ENCODE peak calls at places on chromosomes 13 and 19, in seven cellular contexts. W is glutamatergic neuron, O is endodermal cell, G is thoracic aorta, L is progenitor cell of endocrine pancreas, N is HL-60, S is SK-N-SH. J is an unnamed sample.

GRCh38 chr13:110777251-110777820 is 63.8 kb downstream of the ING1 start:
- DNase-seq in W (no peak), O (no peak), G (no peak), L (no peak), N (no peak), S (no peak), J (no peak)

GRCh38 chr19:2552859-2553258 is 76.9 kb downstream of the GADD45B start:
- DNase-seq in W (no peak), O (no peak), G (no peak), L (no peak), N (peak), S (no peak), J (no peak)

GRCh38 chr13:111904166-111904565 is 162.8 kb upstream of the SOX1 start:
- DNase-seq in W (no peak), O (peak), G (no peak), L (no peak), N (no peak), S (no peak), J (no peak)

GRCh38 chr19:53389591-53390377 is 5.2 kb upstream of the ZNF765 start:
- DNase-seq in W (peak), O (peak), G (no peak), L (no peak), N (no peak), S (peak), J (no peak)

GRCh38 chr13:112809332-112810310 is 119.8 kb downstream of the ATP11A start:
- DNase-seq in W (no peak), O (no peak), G (no peak), L (no peak), N (no peak), S (no peak), J (peak)

GRCh38 chr19:50044922-50045321 is 19.1 kb downstream of the ZNF473 start:
- DNase-seq in W (no peak), O (no peak), G (no peak), L (no peak), N (no peak), S (no peak), J (no peak)

GRCh38 chr13:29676535-29676934 is 81.0 kb upstream of the SLC7A1 start:
- DNase-seq in W (no peak), O (no peak), G (no peak), L (no peak), N (no peak), S (no peak), J (no peak)

GRCh38 chr13:41019578-41020347 is 647 bp upstream of the ELF1 start:
- DNase-seq in W (no peak), O (no peak), G (no peak), L (no peak), N (no peak), S (peak), J (no peak)

GRCh38 chr13:55554741-55555140 is 1586.0 kb upstream of the PRR20A start:
- DNase-seq in W (no peak), O (no peak), G (no peak), L (no peak), N (no peak), S (no peak), J (no peak)

GRCh38 chr19:32570081-32570785 is 10.8 kb upstream of the PDCD5 start:
- DNase-seq in W (peak), O (peak), G (no peak), L (peak), N (peak), S (peak), J (peak)

GRCh38 chr13:35953537-35954206 is 177.5 kb downstream of the DCLK1 start:
- DNase-seq in W (peak), O (peak), G (peak), L (peak), N (peak), S (peak), J (peak)
- TF ChIP-seq CTCF in W (peak), O (peak), G (peak), L (peak), N (no peak), S (peak), J (peak)

DNA sequence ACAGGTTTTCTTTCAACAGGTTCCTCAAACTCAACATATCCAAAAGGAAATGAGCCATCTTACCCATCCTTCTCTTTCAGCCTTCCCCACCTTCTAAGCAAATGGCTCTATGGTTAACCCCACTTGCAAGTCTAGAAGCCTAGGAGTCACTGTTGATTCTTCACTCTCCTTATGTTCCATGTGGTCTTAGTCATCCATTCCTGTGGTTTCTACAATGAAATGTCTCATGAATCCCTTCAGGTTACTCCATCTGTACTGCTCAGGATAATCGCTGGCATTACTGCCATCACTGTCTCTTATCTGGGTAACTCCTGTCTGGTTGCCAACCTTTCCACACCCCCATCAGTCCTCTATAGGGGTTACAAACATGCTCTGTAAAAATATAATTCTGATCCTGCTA is 381.3 kb downstream of the ENOX1 start:
- DNase-seq in W (no peak), O (no peak), G (no peak), L (no peak), N (no peak), S (no peak), J (peak)
- TF ChIP-seq CTCF in W (no peak), O (no peak), G (no peak), L (no peak), N (no peak), S (peak), J (no peak)

DNA sequence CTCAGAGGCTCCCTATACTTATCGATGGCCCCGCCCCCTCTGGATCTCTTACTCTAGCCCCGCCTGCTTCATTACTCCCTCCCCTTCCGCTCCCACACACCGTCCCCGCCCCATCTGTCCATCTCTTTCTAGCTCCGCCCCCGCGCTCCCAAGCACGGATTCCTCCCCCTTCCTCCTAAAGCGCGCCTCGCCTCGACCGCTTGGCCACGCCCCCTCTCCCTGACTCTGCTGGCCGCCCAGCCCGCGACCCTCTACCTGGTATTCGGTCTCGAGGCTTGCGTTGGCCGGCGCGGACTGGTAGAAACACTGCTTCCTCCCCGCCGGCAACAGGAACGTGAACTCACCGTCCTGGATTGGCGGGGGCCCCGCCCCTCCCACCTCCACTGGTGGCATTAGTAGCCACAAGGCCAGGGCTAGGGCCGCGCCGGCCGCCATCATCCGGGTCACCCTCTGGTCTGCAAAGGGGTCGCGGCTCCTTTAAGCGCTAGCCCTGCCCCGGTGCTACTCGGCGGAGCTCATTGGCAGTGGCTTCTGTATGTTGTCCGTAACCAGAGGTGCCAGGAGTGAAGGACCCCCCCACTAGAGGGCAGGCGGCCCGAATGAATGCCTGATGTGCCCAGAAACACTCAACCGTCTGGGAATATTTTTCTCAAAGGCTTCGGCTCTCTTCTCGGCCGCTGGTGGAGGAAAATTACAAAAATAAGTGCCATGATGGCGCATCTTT is at the start of gene TMED1:
- DNase-seq in W (peak), O (peak), G (peak), L (peak), N (peak), S (peak), J (peak)
- TF ChIP-seq CTCF in W (peak), O (peak), G (peak), L (peak), N (no peak), S (peak), J (peak)

DNA sequence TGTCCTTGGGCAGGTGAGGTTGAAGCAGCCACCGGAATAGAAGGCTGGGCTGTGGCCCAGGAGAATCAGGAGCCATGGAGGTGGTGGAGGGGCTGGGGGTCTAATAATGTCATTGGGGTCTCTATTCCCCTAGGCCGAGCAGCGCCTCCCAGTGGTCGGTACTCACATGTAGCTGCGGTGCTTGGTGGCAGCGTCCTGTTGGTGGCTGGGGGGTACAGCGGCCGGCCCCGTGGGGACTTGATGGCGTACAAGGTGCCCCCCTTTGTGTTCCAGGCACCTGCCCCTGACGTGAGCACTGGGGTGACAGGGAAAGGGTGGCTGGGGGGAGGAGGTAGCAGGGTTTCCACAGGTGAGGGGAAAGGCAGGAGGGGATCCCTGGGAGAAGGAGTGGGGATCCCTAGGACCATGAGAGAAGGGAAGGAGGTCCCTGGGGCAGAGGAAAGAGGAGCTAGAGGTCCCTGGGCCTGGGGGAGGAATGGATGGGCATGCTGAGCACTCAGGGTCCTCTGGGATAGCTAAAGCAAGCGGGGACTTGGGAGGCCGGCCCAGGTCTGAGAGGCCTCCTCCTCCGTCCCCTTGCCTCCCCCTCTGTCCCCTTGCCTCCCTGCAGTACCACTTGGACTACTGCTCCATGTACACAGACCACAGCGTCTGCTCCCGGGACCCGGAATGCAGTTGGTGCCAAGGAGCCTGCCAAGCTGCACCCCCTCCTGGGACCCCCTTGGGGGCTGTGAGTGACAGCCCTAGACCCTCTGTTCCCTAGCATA is 18.1 kb downstream of the MEGF8 start:
- DNase-seq in W (no peak), O (peak), G (no peak), L (no peak), N (no peak), S (peak), J (peak)
- TF ChIP-seq CTCF in W (peak), O (peak), G (no peak), L (peak), N (no peak), S (peak), J (no peak)

DNA sequence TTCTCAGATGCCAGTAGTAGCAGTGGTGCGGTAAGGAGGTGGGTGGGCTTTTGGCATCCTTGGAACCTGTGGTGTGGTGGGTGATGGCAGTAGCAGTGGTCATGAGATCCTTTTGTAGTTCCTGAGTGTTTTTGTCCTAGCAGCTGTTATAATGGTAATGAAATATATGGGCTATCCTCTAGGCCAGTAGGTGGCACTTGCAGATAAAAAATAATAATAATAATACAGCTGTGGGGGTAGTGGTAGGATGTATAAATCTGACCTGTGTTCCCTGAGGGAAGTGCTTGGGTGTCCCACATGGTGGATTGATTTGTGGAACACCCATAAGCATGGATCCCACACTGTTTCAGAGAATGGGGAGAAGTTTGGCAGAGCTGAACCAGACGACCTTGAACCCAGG is 334.0 kb downstream of the SLITRK5 start:
- DNase-seq in W (no peak), O (no peak), G (no peak), L (no peak), N (no peak), S (no peak), J (no peak)
- TF ChIP-seq CTCF in W (no peak), O (peak), G (no peak), L (no peak), N (no peak), S (no peak), J (no peak)

DNA sequence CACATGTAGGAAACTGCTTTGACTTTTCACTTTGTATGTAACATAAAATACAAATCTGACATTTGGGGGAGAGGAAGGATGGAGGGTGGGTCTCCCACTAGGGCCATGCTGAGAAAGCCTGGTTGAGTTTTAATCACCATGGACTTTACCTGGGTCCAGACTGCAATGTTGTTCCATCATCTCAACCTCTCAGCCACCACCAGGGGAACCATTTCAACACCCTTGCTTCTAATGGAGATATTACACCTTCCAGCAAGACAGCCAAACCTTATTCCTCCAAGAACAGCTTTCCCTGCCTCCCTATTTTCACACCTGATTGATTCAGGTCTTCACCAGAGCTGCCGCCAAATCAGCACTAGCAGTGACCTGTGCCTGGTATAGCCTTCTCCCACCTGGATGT is 56.0 kb downstream of the ZAR1L start:
- DNase-seq in W (no peak), O (peak), G (no peak), L (no peak), N (no peak), S (no peak), J (no peak)
- TF ChIP-seq CTCF in W (no peak), O (peak), G (peak), L (peak), N (no peak), S (no peak), J (peak)

GRCh38 chr13:49563513-49563912 is 21.8 kb downstream of the RCBTB1 start:
- DNase-seq in W (no peak), O (no peak), G (no peak), L (no peak), N (peak), S (no peak), J (no peak)

GRCh38 chr13:49559006-49559405 is 26.4 kb downstream of the RCBTB1 start:
- DNase-seq in W (no peak), O (no peak), G (no peak), L (no peak), N (no peak), S (no peak), J (no peak)

GRCh38 chr13:49561064-49561410 is 24.3 kb downstream of the RCBTB1 start:
- DNase-seq in W (no peak), O (no peak), G (no peak), L (no peak), N (no peak), S (peak), J (no peak)

GRCh38 chr13:49560270-49561063 is 24.9 kb downstream of the RCBTB1 start:
- DNase-seq in W (no peak), O (peak), G (no peak), L (peak), N (no peak), S (no peak), J (no peak)
- TF ChIP-seq CTCF in W (no peak), O (peak), G (peak), L (peak), N (no peak), S (no peak), J (peak)

DNA sequence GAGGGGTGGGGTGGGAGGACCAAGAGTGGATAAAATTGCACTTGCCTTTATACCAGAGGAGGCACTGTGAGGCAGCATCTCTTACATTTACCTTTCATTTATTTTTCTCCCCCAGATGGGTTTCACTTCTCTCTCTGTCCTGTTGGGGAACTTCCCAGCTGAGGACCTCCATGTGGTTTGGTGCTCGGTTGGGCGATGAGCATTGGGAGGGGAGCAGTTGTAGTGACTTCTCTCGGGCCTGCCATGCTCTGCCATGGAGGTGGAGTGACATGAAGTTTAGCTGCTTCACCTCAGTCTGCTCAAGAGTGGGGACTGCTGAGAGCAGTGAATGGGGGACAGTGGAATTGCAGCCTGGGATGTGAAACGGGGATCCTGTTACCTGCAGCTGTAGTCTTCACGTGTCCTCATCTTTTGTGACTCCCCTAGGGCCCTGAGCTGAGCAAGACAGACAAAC is 23.1 kb upstream of the CXCL17 start:
- DNase-seq in W (no peak), O (peak), G (no peak), L (no peak), N (no peak), S (no peak), J (no peak)
- TF ChIP-seq CTCF in W (no peak), O (peak), G (no peak), L (no peak), N (no peak), S (no peak), J (no peak)